ENCODE peak calls at places on chromosomes 5 and 9, in four cellular contexts. Y is K562, T is HepG2, F is GM12878. H is an unnamed sample.
A peak's percentile ranks its signal among the peaks of the same experiment; 100 is the strongest.

GRCh38 chr5:15774632-15775031 is 274.7 kb downstream of the FBXL7 start:
- DNase-seq in T (no peak), F (no peak), Y (no peak), H (no peak)

GRCh38 chr5:53151713-53152458 is 42.3 kb upstream of the MOCS2 start:
- DNase-seq in F (no peak), Y (no peak), T (no peak), H (no peak)

GRCh38 chr9:81549500-81550206 is 139.7 kb downstream of the TLE1 start:
- DNase-seq in Y (no peak), T (peak; percentile 64), F (no peak), H (no peak)

GRCh38 chr5:145471831-145472616 is 363.1 kb downstream of the PRELID2 start:
- DNase-seq in Y (peak; percentile 22), F (no peak), T (no peak), H (no peak)

GRCh38 chr5:33538201-33538600 is 97.4 kb downstream of the TARS1 start:
- DNase-seq in Y (no peak), F (no peak), T (no peak), H (no peak)

GRCh38 chr5:620586-621180 is 8.5 kb downstream of the CEP72 start:
- DNase-seq in F (no peak), Y (no peak), T (peak; percentile 36), H (no peak)

GRCh38 chr5:1799110-1799601 is 481 bp downstream of the MRPL36 start:
- DNase-seq in F (no peak), T (peak; percentile 77), Y (peak; percentile 49), H (peak; percentile 25)

GRCh38 chr5:120942551-120942950 is 478.5 kb downstream of the PRR16 start:
- DNase-seq in T (no peak), F (no peak), Y (no peak), H (no peak)

GRCh38 chr5:174246743-174247142 is 201.2 kb downstream of the NSG2 start:
- DNase-seq in Y (no peak), F (no peak), T (no peak), H (no peak)

GRCh38 chr9:121207371-121207940 is 5.8 kb upstream of the RAB14 start:
- DNase-seq in Y (no peak), T (no peak), F (peak; percentile 66), H (no peak)

GRCh38 chr5:120901199-120901598 is 437.1 kb downstream of the PRR16 start:
- DNase-seq in Y (no peak), T (no peak), F (no peak), H (no peak)

GRCh38 chr9:93112116-93112863 is 16.3 kb downstream of the CARD19 start:
- DNase-seq in Y (no peak), F (no peak), T (peak; percentile 87), H (no peak)

GRCh38 chr9:111481885-111482636 is 2.1 kb downstream of the ECPAS start:
- DNase-seq in F (no peak), T (peak; percentile 62), Y (peak; percentile 62), H (peak; percentile 41)

GRCh38 chr5:58240286-58240685 is 219.6 kb downstream of the PLK2 start:
- DNase-seq in F (no peak), T (no peak), Y (no peak), H (no peak)

GRCh38 chr9:81052846-81053245 is 636.5 kb downstream of the TLE1 start:
- DNase-seq in F (no peak), Y (no peak), T (no peak), H (no peak)

GRCh38 chr5:120576588-120576987 is 112.5 kb downstream of the PRR16 start:
- DNase-seq in F (no peak), T (no peak), Y (no peak), H (no peak)

GRCh38 chr9:103281126-103281525 is 286.0 kb downstream of the CYLC2 start:
- DNase-seq in Y (no peak), T (no peak), F (no peak), H (no peak)

GRCh38 chr9:31136524-31136923 is 1247.9 kb upstream of the ACO1 start:
- DNase-seq in T (no peak), F (no peak), Y (no peak), H (no peak)

GRCh38 chr9:31137850-31138160 is 1246.6 kb upstream of the ACO1 start:
- DNase-seq in Y (no peak), T (no peak), F (no peak), H (no peak)

GRCh38 chr9:31142456-31142855 is 1242.0 kb upstream of the ACO1 start:
- DNase-seq in F (no peak), T (no peak), Y (no peak), H (no peak)

GRCh38 chr9:31137151-31137849 is 1247.1 kb upstream of the ACO1 start:
- DNase-seq in T (peak; percentile 31), F (no peak), Y (no peak), H (no peak)

GRCh38 chr9:31140316-31140715 is 1244.1 kb upstream of the ACO1 start:
- DNase-seq in F (no peak), T (peak; percentile 6), Y (no peak), H (no peak)
- TF ChIP-seq FOXM1 in F (no peak), T (no peak), Y (no peak), H (no peak)

GRCh38 chr5:20536813-20537212 is 548.8 kb upstream of the CDH18 start:
- DNase-seq in T (no peak), Y (no peak), F (no peak), H (no peak)
- TF ChIP-seq BHLHE40 in T (no peak), Y (no peak), F (no peak), H (no peak)

GRCh38 chr5:113059232-113059805 is 82.7 kb downstream of the DCP2 start:
- DNase-seq in T (no peak), Y (no peak), F (no peak), H (peak; percentile 28)
- TF ChIP-seq FOXM1 in T (no peak), Y (no peak), F (no peak), H (no peak)

GRCh38 chr5:142250119-142250518 is 74.7 kb downstream of the SPRY4 start:
- DNase-seq in F (no peak), T (peak; percentile 38), Y (no peak), H (no peak)
- TF ChIP-seq BHLHE40 in F (no peak), T (no peak), Y (no peak), H (no peak)

GRCh38 chr9:87290241-87290700 is 207.4 kb upstream of the DAPK1 start:
- DNase-seq in T (no peak), F (no peak), Y (no peak), H (peak; percentile 33)

DNA sequence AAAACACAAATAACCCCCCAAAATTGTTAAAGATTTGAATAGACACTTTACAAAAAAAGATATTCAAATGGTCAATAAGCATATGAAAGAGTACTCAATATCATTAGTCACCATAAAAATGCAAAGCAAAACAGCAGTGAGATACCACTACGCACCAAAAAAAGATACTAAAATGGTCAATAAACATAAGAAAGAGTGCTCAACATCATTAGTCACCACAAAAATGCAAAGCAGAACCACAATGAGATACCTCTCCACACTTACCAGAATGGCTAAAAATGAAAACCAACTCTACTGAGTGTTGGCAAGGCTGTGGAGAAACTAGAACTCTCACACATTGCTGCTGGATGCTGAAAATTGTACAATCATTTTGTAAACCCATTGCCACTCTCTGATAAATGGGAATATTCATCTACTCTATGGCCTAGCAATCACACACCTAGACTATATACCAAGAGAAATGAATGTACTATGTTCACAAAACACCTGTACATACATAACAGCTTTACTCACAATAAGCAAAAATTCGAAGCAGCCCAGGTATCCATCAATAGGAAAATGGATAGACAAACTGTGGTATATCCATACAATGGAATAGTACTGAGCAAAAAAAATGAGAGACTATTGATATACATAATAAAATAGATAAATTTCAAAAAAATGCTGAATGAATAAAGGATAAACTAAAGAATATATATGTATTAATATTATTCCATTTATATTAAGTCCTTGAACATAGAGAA is 205.0 kb upstream of the DAPK1 start:
- DNase-seq in Y (no peak), T (no peak), F (no peak), H (no peak)
- TF ChIP-seq FOXM1 in Y (no peak), T (no peak), F (no peak), H (no peak)

GRCh38 chr5:78547171-78547570 is 101.4 kb downstream of the LHFPL2 start:
- DNase-seq in Y (no peak), F (no peak), T (no peak), H (no peak)
- TF ChIP-seq BHLHE40 in Y (no peak), F (no peak), T (no peak), H (no peak)